ENCODE peak calls at places on chromosomes 1 and 21, in ten cellular contexts. I is HEK293T; N is uterus; O is neural progenitor cell; H is NCI-H1436 treated with DMSO at 0.1 percent for 48 hours; G is central memory CD8-positive, alpha-beta T cell; M is naive thymus-derived CD4-positive, alpha-beta T cell; C is activated T-helper 1 cell treated with Interleukin-2 at 50 U/mL for 16 hours; R is PC-9; W is T-helper 2 cell. Q is an unnamed sample.

GRCh38 chr1:5982868-5983267 is 9.4 kb downstream of the NPHP4 start:
- DNase-seq in I (no peak), H (no peak), R (no peak), O (no peak), W (no peak), C (no peak), G (no peak), N (no peak), M (no peak), Q (no peak)

GRCh38 chr1:185096531-185096930 is 51.2 kb downstream of the RNF2 start:
- DNase-seq in M (no peak), N (no peak), O (no peak), I (no peak), G (no peak), C (no peak), R (no peak), H (no peak), W (no peak), Q (no peak)

GRCh38 chr1:221263831-221264767 is 384.9 kb downstream of the HLX start:
- DNase-seq in N (no peak), G (no peak), R (peak), I (peak), C (no peak), O (peak), H (peak), M (peak), W (no peak), Q (peak)

GRCh38 chr1:218620956-218621355 is 275.8 kb downstream of the TGFB2 start:
- DNase-seq in H (no peak), I (no peak), M (no peak), R (no peak), N (no peak), G (no peak), C (no peak), O (no peak), W (no peak), Q (no peak)

GRCh38 chr1:22252248-22252647 is 109.4 kb upstream of the WNT4 start:
- DNase-seq in C (no peak), O (no peak), W (no peak), G (no peak), H (no peak), N (no peak), I (no peak), R (no peak), M (no peak), Q (no peak)

GRCh38 chr1:95384570-95384969 is 150.6 kb downstream of the RWDD3 start:
- DNase-seq in G (no peak), R (peak), M (no peak), W (no peak), I (peak), O (peak), N (no peak), C (no peak), H (no peak), Q (peak)

GRCh38 chr1:229557913-229558414 is 543 bp downstream of the ABCB10 start:
- DNase-seq in H (no peak), R (peak), W (peak), O (peak), I (peak), C (peak), M (peak), G (peak), N (peak), Q (no peak)

GRCh38 chr21:41435728-41436127 is 9.7 kb downstream of the MX1 start:
- DNase-seq in C (no peak), I (no peak), O (no peak), W (no peak), R (no peak), H (no peak), M (no peak), G (peak), N (no peak), Q (no peak)